ENCODE peak calls at places on chromosomes 5 and 9, in four cellular contexts. One of them, this sample, is unnamed.

GRCh38 chr5:111755942-111756353 is 1.0 kb downstream of the NREP start:
- DNase-seq in BE2C: no peak
- DNase-seq in fibroblast of pulmonary artery: peak
- DNase-seq in T-helper 17 cell: no peak
- DNase-seq in this sample: no peak

GRCh38 chr5:132455614-132456115 is 34.9 kb downstream of the IRF1 start:
- DNase-seq in BE2C: no peak
- DNase-seq in fibroblast of pulmonary artery: no peak
- DNase-seq in T-helper 17 cell: no peak
- DNase-seq in this sample: no peak

GRCh38 chr9:121736964-121737462 is 85.6 kb downstream of the DAB2IP start:
- DNase-seq in BE2C: no peak
- DNase-seq in fibroblast of pulmonary artery: no peak
- DNase-seq in T-helper 17 cell: no peak
- DNase-seq in this sample: no peak

GRCh38 chr9:130263601-130264413 is 1.8 kb upstream of the HMCN2 start:
- DNase-seq in fibroblast of pulmonary artery: no peak
- DNase-seq in BE2C: no peak
- DNase-seq in T-helper 17 cell: no peak
- DNase-seq in this sample: no peak

GRCh38 chr5:117302949-117303348 is 728.3 kb upstream of the SEMA6A start:
- DNase-seq in fibroblast of pulmonary artery: no peak
- DNase-seq in T-helper 17 cell: no peak
- DNase-seq in BE2C: no peak
- DNase-seq in this sample: no peak

GRCh38 chr5:55218966-55219365 is 8.1 kb downstream of the MCIDAS start:
- DNase-seq in fibroblast of pulmonary artery: no peak
- DNase-seq in BE2C: no peak
- DNase-seq in T-helper 17 cell: no peak
- DNase-seq in this sample: peak

GRCh38 chr5:43997647-43998251 is 391.5 kb downstream of the FGF10 start:
- DNase-seq in fibroblast of pulmonary artery: no peak
- DNase-seq in T-helper 17 cell: no peak
- DNase-seq in BE2C: no peak
- DNase-seq in this sample: no peak

GRCh38 chr5:132227485-132228240 is at the start of gene P4HA2:
- DNase-seq in BE2C: peak
- DNase-seq in T-helper 17 cell: peak
- DNase-seq in fibroblast of pulmonary artery: peak
- DNase-seq in this sample: peak

GRCh38 chr5:119063579-119064379 is 7.1 kb upstream of the DMXL1 start:
- DNase-seq in T-helper 17 cell: no peak
- DNase-seq in BE2C: no peak
- DNase-seq in fibroblast of pulmonary artery: peak
- DNase-seq in this sample: no peak

GRCh38 chr9:109903515-109904138 is 123.6 kb downstream of the PALM2AKAP2 start:
- DNase-seq in BE2C: peak
- DNase-seq in fibroblast of pulmonary artery: peak
- DNase-seq in T-helper 17 cell: peak
- DNase-seq in this sample: peak

GRCh38 chr5:149044453-149045117 is 18.3 kb downstream of the SH3TC2 start:
- DNase-seq in BE2C: no peak
- DNase-seq in fibroblast of pulmonary artery: peak
- DNase-seq in T-helper 17 cell: no peak
- DNase-seq in this sample: no peak

GRCh38 chr5:68680376-68680775 is 413.4 kb upstream of the SLC30A5 start:
- DNase-seq in BE2C: peak
- DNase-seq in fibroblast of pulmonary artery: no peak
- DNase-seq in T-helper 17 cell: no peak
- DNase-seq in this sample: no peak

GRCh38 chr5:67268233-67269011 is 71.8 kb upstream of the CD180 start:
- DNase-seq in fibroblast of pulmonary artery: peak
- DNase-seq in BE2C: peak
- DNase-seq in T-helper 17 cell: no peak
- DNase-seq in this sample: peak

GRCh38 chr5:60487466-60487865 is 212.5 kb downstream of the DEPDC1B start:
- DNase-seq in T-helper 17 cell: no peak
- DNase-seq in BE2C: no peak
- DNase-seq in fibroblast of pulmonary artery: no peak
- DNase-seq in this sample: peak

GRCh38 chr5:43215073-43215631 is 23.1 kb downstream of the NIM1K start:
- DNase-seq in T-helper 17 cell: no peak
- DNase-seq in BE2C: no peak
- DNase-seq in fibroblast of pulmonary artery: peak
- DNase-seq in this sample: peak

GRCh38 chr9:136551401-136552116 is 5.7 kb upstream of the NOTCH1 start:
- DNase-seq in T-helper 17 cell: no peak
- DNase-seq in fibroblast of pulmonary artery: peak
- DNase-seq in BE2C: no peak
- DNase-seq in this sample: no peak

GRCh38 chr5:136374003-136374402 is 8.7 kb upstream of the TRPC7 start:
- DNase-seq in fibroblast of pulmonary artery: peak
- DNase-seq in BE2C: no peak
- DNase-seq in T-helper 17 cell: no peak
- DNase-seq in this sample: peak

GRCh38 chr9:84808416-84808815 is 138.9 kb downstream of the NTRK2 start:
- DNase-seq in fibroblast of pulmonary artery: no peak
- DNase-seq in T-helper 17 cell: no peak
- DNase-seq in BE2C: no peak
- DNase-seq in this sample: no peak

GRCh38 chr5:148808864-148809642 is 17.4 kb upstream of the ADRB2 start:
- DNase-seq in BE2C: peak
- DNase-seq in T-helper 17 cell: no peak
- DNase-seq in fibroblast of pulmonary artery: no peak
- DNase-seq in this sample: peak

GRCh38 chr5:117204926-117205869 is 630.6 kb upstream of the SEMA6A start:
- DNase-seq in BE2C: no peak
- DNase-seq in fibroblast of pulmonary artery: peak
- DNase-seq in T-helper 17 cell: no peak
- DNase-seq in this sample: no peak

GRCh38 chr5:68646142-68646541 is 430.6 kb downstream of the PIK3R1 start:
- DNase-seq in fibroblast of pulmonary artery: peak
- DNase-seq in T-helper 17 cell: no peak
- DNase-seq in BE2C: no peak
- DNase-seq in this sample: no peak

GRCh38 chr5:179124853-179125788 is 64.9 kb downstream of the ZNF354C start:
- DNase-seq in BE2C: no peak
- DNase-seq in fibroblast of pulmonary artery: no peak
- DNase-seq in T-helper 17 cell: no peak
- DNase-seq in this sample: no peak

GRCh38 chr9:95285307-95285706 is 32.2 kb downstream of the FANCC start:
- DNase-seq in BE2C: no peak
- DNase-seq in T-helper 17 cell: no peak
- DNase-seq in fibroblast of pulmonary artery: no peak
- DNase-seq in this sample: no peak

GRCh38 chr9:122140368-122141193 is 19.0 kb downstream of the NDUFA8 start:
- DNase-seq in BE2C: no peak
- DNase-seq in fibroblast of pulmonary artery: no peak
- DNase-seq in T-helper 17 cell: no peak
- DNase-seq in this sample: no peak

GRCh38 chr5:133618141-133618540 is 5.8 kb upstream of the FSTL4 start:
- DNase-seq in fibroblast of pulmonary artery: no peak
- DNase-seq in T-helper 17 cell: no peak
- DNase-seq in BE2C: no peak
- DNase-seq in this sample: peak

GRCh38 chr5:68418230-68418629 is 202.7 kb downstream of the PIK3R1 start:
- DNase-seq in BE2C: no peak
- DNase-seq in fibroblast of pulmonary artery: peak
- DNase-seq in T-helper 17 cell: no peak
- DNase-seq in this sample: no peak

GRCh38 chr9:88685966-88686365 is 151.0 kb downstream of the NXNL2 start:
- DNase-seq in fibroblast of pulmonary artery: no peak
- DNase-seq in T-helper 17 cell: no peak
- DNase-seq in BE2C: no peak
- DNase-seq in this sample: no peak

GRCh38 chr5:33611882-33612281 is 171.1 kb downstream of the TARS1 start:
- DNase-seq in fibroblast of pulmonary artery: peak
- DNase-seq in T-helper 17 cell: no peak
- DNase-seq in BE2C: no peak
- DNase-seq in this sample: no peak